ENCODE peak calls at places on chromosome 6, in ten cellular contexts. S is OCI-LY7, M is GM23248, E is HCT116, L is hepatocyte, R is PC-9, F is PC-3, B is GM23338, D is SK-N-SH, W is MM.1S. O is an unnamed sample.

GRCh38 chr6:136657629-136658028 is 107.4 kb upstream of the MAP7 start:
- DNase-seq in S (no peak), M (peak; percentile 24), E (no peak), L (peak; percentile 38), R (no peak), F (no peak), B (no peak), D (no peak), W (no peak), O (no peak)

GRCh38 chr6:155436981-155437749 is 18.5 kb downstream of the NOX3 start:
- DNase-seq in S (no peak), M (no peak), E (no peak), L (no peak), R (no peak), F (no peak), B (no peak), D (peak; percentile 70), W (no peak), O (no peak)

GRCh38 chr6:11732036-11732545 is 46.5 kb downstream of the ADTRP start:
- DNase-seq in S (no peak), M (peak; percentile 98), E (no peak), L (no peak), R (no peak), F (no peak), B (no peak), D (no peak), W (peak; percentile 61), O (peak; percentile 48)

GRCh38 chr6:144321839-144322591 is 36.9 kb downstream of the UTRN start:
- DNase-seq in S (no peak), M (peak; percentile 76), E (no peak), L (no peak), R (peak; percentile 74), F (peak; percentile 68), B (no peak), D (no peak), W (no peak), O (no peak)

GRCh38 chr6:134245041-134245440 is 72.9 kb downstream of the SGK1 start:
- DNase-seq in S (no peak), M (peak; percentile 44), E (no peak), L (peak; percentile 18), R (no peak), F (peak; percentile 55), B (no peak), D (no peak), W (no peak), O (no peak)

GRCh38 chr6:81763051-81763450 is 10.6 kb upstream of the TENT5A start:
- DNase-seq in S (no peak), M (no peak), E (no peak), L (no peak), R (no peak), F (no peak), B (no peak), D (no peak), W (no peak), O (no peak)

GRCh38 chr6:73204252-73204651 is 21.0 kb downstream of the KHDC1L start:
- DNase-seq in S (no peak), M (no peak), E (no peak), L (no peak), R (no peak), F (no peak), B (peak; percentile 21), D (no peak), W (no peak), O (no peak)

GRCh38 chr6:18219611-18220010 is 44.7 kb downstream of the DEK start:
- DNase-seq in S (no peak), M (no peak), E (no peak), L (no peak), R (no peak), F (no peak), B (no peak), D (no peak), W (no peak), O (no peak)

GRCh38 chr6:3887150-3887700 is 38.1 kb downstream of the FAM50B start:
- DNase-seq in S (no peak), M (peak; percentile 72), E (no peak), L (no peak), R (peak; percentile 69), F (peak; percentile 36), B (peak; percentile 37), D (no peak), W (no peak), O (peak; percentile 43)

GRCh38 chr6:73803562-73804221 is 107.7 kb downstream of the CD109 start:
- DNase-seq in S (peak; percentile 4), M (peak; percentile 92), E (peak; percentile 32), L (peak; percentile 59), R (peak; percentile 91), F (peak; percentile 82), B (peak; percentile 78), D (peak; percentile 19), W (no peak), O (peak; percentile 49)

GRCh38 chr6:53809691-53810090 is 14.9 kb downstream of the LRRC1 start:
- DNase-seq in S (no peak), M (no peak), E (no peak), L (no peak), R (no peak), F (no peak), B (no peak), D (no peak), W (no peak), O (no peak)

GRCh38 chr6:144395014-144395413 is 109.9 kb downstream of the UTRN start:
- DNase-seq in S (no peak), M (peak; percentile 53), E (no peak), L (no peak), R (no peak), F (peak; percentile 55), B (no peak), D (no peak), W (no peak), O (no peak)

GRCh38 chr6:118500130-118501015 is 47.7 kb upstream of the PLN start:
- DNase-seq in S (no peak), M (no peak), E (no peak), L (peak; percentile 5), R (no peak), F (no peak), B (no peak), D (no peak), W (no peak), O (no peak)

GRCh38 chr6:5979650-5980427 is 26.9 kb downstream of the NRN1 start:
- DNase-seq in S (no peak), M (peak; percentile 86), E (no peak), L (no peak), R (no peak), F (no peak), B (no peak), D (no peak), W (no peak), O (peak; percentile 17)

GRCh38 chr6:30541515-30542403 is 14.5 kb downstream of the GNL1 start:
- DNase-seq in S (peak; percentile 87), M (peak; percentile 82), E (peak; percentile 83), L (peak; percentile 89), R (peak; percentile 79), F (peak; percentile 95), B (peak; percentile 90), D (peak; percentile 66), W (peak; percentile 85), O (peak; percentile 94)

GRCh38 chr6:99490608-99491007 is 24.6 kb downstream of the USP45 start:
- DNase-seq in S (no peak), M (no peak), E (no peak), L (no peak), R (no peak), F (no peak), B (no peak), D (no peak), W (no peak), O (no peak)
- H3K9me2 ChIP-seq in S (no peaks in the 10 kb centered on the region), M (no peaks in the 10 kb centered on the region), E (no peaks in the 10 kb centered on the region), L (no peaks in the 10 kb centered on the region), R (no peaks in the 10 kb centered on the region), F (no peaks in the 10 kb centered on the region), B (no peaks in the 10 kb centered on the region), D (no peaks in the 10 kb centered on the region), W (no peaks in the 10 kb centered on the region), O (no peaks in the 10 kb centered on the region)

GRCh38 chr6:164911873-164912580 is 397.4 kb downstream of the C6orf118 start:
- DNase-seq in S (no peak), M (peak; percentile 24), E (no peak), L (no peak), R (no peak), F (no peak), B (no peak), D (no peak), W (no peak), O (no peak)

GRCh38 chr6:164911151-164911550 is 398.3 kb downstream of the C6orf118 start:
- DNase-seq in S (no peak), M (no peak), E (no peak), L (no peak), R (no peak), F (no peak), B (no peak), D (no peak), W (peak; percentile 6), O (no peak)
- H2AFZ ChIP-seq in S (no peak overlapping the region), M (peak overlapping the region; percentile 38), E (no peak overlapping the region), L (no peak overlapping the region), R (no peak overlapping the region), F (no peak overlapping the region), B (no peak overlapping the region), D (no peak overlapping the region), W (peak overlapping the region; percentile 80), O (no peak overlapping the region)

DNA sequence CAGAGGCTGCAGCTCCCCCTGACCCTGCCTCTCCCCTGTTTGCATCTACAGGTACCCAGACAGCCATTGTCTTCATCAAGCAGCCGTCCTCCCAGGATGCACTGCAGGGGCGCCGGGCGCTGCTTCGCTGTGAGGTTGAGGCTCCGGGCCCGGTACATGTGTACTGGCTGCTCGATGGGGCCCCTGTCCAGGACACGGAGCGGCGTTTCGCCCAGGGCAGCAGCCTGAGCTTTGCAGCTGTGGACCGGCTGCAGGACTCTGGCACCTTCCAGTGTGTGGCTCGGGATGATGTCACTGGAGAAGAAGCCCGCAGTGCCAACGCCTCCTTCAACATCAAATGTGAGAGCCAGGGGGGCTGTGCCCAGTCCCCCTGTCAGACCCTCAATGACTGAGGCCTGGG is 42.1 kb upstream of the SRF start:
- DNase-seq in S (no peak), M (peak; percentile 78), E (no peak), L (no peak), R (no peak), F (no peak), B (no peak), D (no peak), W (no peak), O (no peak)
- H3K9me2 ChIP-seq in S (no peaks in the 10 kb centered on the region), M (no peaks in the 10 kb centered on the region), E (no peaks in the 10 kb centered on the region), L (no peaks in the 10 kb centered on the region), R (no peaks in the 10 kb centered on the region), F (no peaks in the 10 kb centered on the region), B (no peaks in the 10 kb centered on the region), D (no peaks in the 10 kb centered on the region), W (no peaks in the 10 kb centered on the region), O (no peaks in the 10 kb centered on the region)

GRCh38 chr6:75481936-75482593 is 11.5 kb downstream of the FILIP1 start:
- DNase-seq in S (no peak), M (peak; percentile 72), E (no peak), L (no peak), R (no peak), F (no peak), B (no peak), D (no peak), W (no peak), O (no peak)
- H2AFZ ChIP-seq in S (no peak overlapping the region), M (no peak overlapping the region), E (no peak overlapping the region), L (no peak overlapping the region), R (no peak overlapping the region), F (no peak overlapping the region), B (no peak overlapping the region), D (no peak overlapping the region), W (no peak overlapping the region), O (no peak overlapping the region)